ENCODE peak calls at places on chromosomes 4 and X, in ten cellular contexts. One of them, this sample, is unnamed.

GRCh38 chr4:13162886-13163285 is 321.3 kb downstream of the RAB28 start:
- DNase-seq in right lobe of liver: no peak
- DNase-seq in NB4: no peak
- DNase-seq in adrenal gland: no peak
- DNase-seq in ovary: no peak
- DNase-seq in IMR-90: no peak
- DNase-seq in H1: no peak
- DNase-seq in heart left ventricle: no peak
- DNase-seq in HCT116: no peak
- DNase-seq in body of pancreas: no peak
- DNase-seq in this sample: no peak

GRCh38 chr4:74311696-74312313 is 3.5 kb downstream of the EPGN start:
- DNase-seq in right lobe of liver: no peak
- DNase-seq in NB4: peak; percentile 65
- DNase-seq in adrenal gland: no peak
- DNase-seq in ovary: no peak
- DNase-seq in IMR-90: peak; percentile 62
- DNase-seq in H1: no peak
- DNase-seq in heart left ventricle: no peak
- DNase-seq in HCT116: peak; percentile 62
- DNase-seq in body of pancreas: peak; percentile 28
- DNase-seq in this sample: no peak

GRCh38 chr4:113683143-113683542 is 78.4 kb downstream of the CAMK2D start:
- DNase-seq in right lobe of liver: no peak
- DNase-seq in NB4: no peak
- DNase-seq in adrenal gland: no peak
- DNase-seq in ovary: no peak
- DNase-seq in IMR-90: no peak
- DNase-seq in H1: no peak
- DNase-seq in heart left ventricle: no peak
- DNase-seq in HCT116: no peak
- DNase-seq in body of pancreas: no peak
- DNase-seq in this sample: no peak

GRCh38 chrX:154409222-154409871 is at the start of gene DNASE1L1:
- DNase-seq in right lobe of liver: peak; percentile 72
- DNase-seq in NB4: peak; percentile 93
- DNase-seq in adrenal gland: peak; percentile 93
- DNase-seq in ovary: no peak
- DNase-seq in IMR-90: peak; percentile 87
- DNase-seq in H1: peak; percentile 81
- DNase-seq in heart left ventricle: peak; percentile 90
- DNase-seq in HCT116: no peak
- DNase-seq in body of pancreas: peak; percentile 50
- DNase-seq in this sample: peak; percentile 55

GRCh38 chrX:119895843-119896326 is at the start of gene AKAP14:
- DNase-seq in right lobe of liver: no peak
- DNase-seq in NB4: no peak
- DNase-seq in adrenal gland: no peak
- DNase-seq in ovary: no peak
- DNase-seq in IMR-90: peak; percentile 10
- DNase-seq in H1: no peak
- DNase-seq in heart left ventricle: no peak
- DNase-seq in HCT116: no peak
- DNase-seq in body of pancreas: no peak
- DNase-seq in this sample: no peak

GRCh38 chr4:23737571-23737970 is 152.3 kb downstream of the PPARGC1A start:
- DNase-seq in right lobe of liver: no peak
- DNase-seq in NB4: no peak
- DNase-seq in adrenal gland: no peak
- DNase-seq in ovary: no peak
- DNase-seq in IMR-90: no peak
- DNase-seq in H1: no peak
- DNase-seq in heart left ventricle: no peak
- DNase-seq in HCT116: no peak
- DNase-seq in body of pancreas: no peak
- DNase-seq in this sample: no peak

GRCh38 chr4:48944659-48945290 is 38.2 kb upstream of the OCIAD2 start:
- DNase-seq in right lobe of liver: no peak
- DNase-seq in NB4: peak; percentile 69
- DNase-seq in adrenal gland: no peak
- DNase-seq in ovary: no peak
- DNase-seq in IMR-90: no peak
- DNase-seq in H1: no peak
- DNase-seq in heart left ventricle: no peak
- DNase-seq in HCT116: no peak
- DNase-seq in body of pancreas: peak; percentile 15
- DNase-seq in this sample: no peak

GRCh38 chr4:56688094-56688647 is 7.1 kb upstream of the HOPX start:
- DNase-seq in right lobe of liver: no peak
- DNase-seq in NB4: no peak
- DNase-seq in adrenal gland: no peak
- DNase-seq in ovary: no peak
- DNase-seq in IMR-90: no peak
- DNase-seq in H1: no peak
- DNase-seq in heart left ventricle: no peak
- DNase-seq in HCT116: no peak
- DNase-seq in body of pancreas: no peak
- DNase-seq in this sample: no peak

GRCh38 chrX:134935286-134935685 is 55.5 kb upstream of the SMIM10 start:
- DNase-seq in right lobe of liver: no peak
- DNase-seq in NB4: no peak
- DNase-seq in adrenal gland: no peak
- DNase-seq in ovary: no peak
- DNase-seq in IMR-90: no peak
- DNase-seq in H1: no peak
- DNase-seq in heart left ventricle: no peak
- DNase-seq in HCT116: no peak
- DNase-seq in body of pancreas: no peak
- DNase-seq in this sample: no peak

GRCh38 chrX:2831471-2832228 is 2.9 kb downstream of the GYG2 start:
- DNase-seq in right lobe of liver: no peak
- DNase-seq in NB4: no peak
- DNase-seq in adrenal gland: no peak
- DNase-seq in ovary: no peak
- DNase-seq in IMR-90: no peak
- DNase-seq in H1: no peak
- DNase-seq in heart left ventricle: no peak
- DNase-seq in HCT116: no peak
- DNase-seq in body of pancreas: no peak
- DNase-seq in this sample: no peak

GRCh38 chr4:43918377-43918776 is 530.2 kb downstream of the KCTD8 start:
- DNase-seq in right lobe of liver: no peak
- DNase-seq in NB4: no peak
- DNase-seq in adrenal gland: no peak
- DNase-seq in ovary: no peak
- DNase-seq in IMR-90: no peak
- DNase-seq in H1: no peak
- DNase-seq in heart left ventricle: no peak
- DNase-seq in HCT116: no peak
- DNase-seq in body of pancreas: no peak
- DNase-seq in this sample: no peak

GRCh38 chrX:96889726-96890125 is 6.0 kb downstream of the RPA4 start:
- DNase-seq in right lobe of liver: no peak
- DNase-seq in NB4: no peak
- DNase-seq in adrenal gland: no peak
- DNase-seq in ovary: no peak
- DNase-seq in IMR-90: no peak
- DNase-seq in H1: no peak
- DNase-seq in heart left ventricle: no peak
- DNase-seq in HCT116: no peak
- DNase-seq in body of pancreas: no peak
- DNase-seq in this sample: no peak

GRCh38 chr4:108465886-108466491 is 154.4 kb upstream of the RPL34 start:
- DNase-seq in right lobe of liver: no peak
- DNase-seq in NB4: no peak
- DNase-seq in adrenal gland: no peak
- DNase-seq in ovary: no peak
- DNase-seq in IMR-90: no peak
- DNase-seq in H1: no peak
- DNase-seq in heart left ventricle: no peak
- DNase-seq in HCT116: no peak
- DNase-seq in body of pancreas: no peak
- DNase-seq in this sample: no peak

GRCh38 chr4:78166582-78166981 is 109.5 kb downstream of the FRAS1 start:
- DNase-seq in right lobe of liver: no peak
- DNase-seq in NB4: peak; percentile 11
- DNase-seq in adrenal gland: no peak
- DNase-seq in ovary: no peak
- DNase-seq in IMR-90: no peak
- DNase-seq in H1: no peak
- DNase-seq in heart left ventricle: no peak
- DNase-seq in HCT116: no peak
- DNase-seq in body of pancreas: no peak
- DNase-seq in this sample: no peak

GRCh38 chr4:157992038-157992706 is 180.7 kb downstream of the GASK1B start:
- DNase-seq in right lobe of liver: no peak
- DNase-seq in NB4: peak; percentile 62
- DNase-seq in adrenal gland: no peak
- DNase-seq in ovary: peak; percentile 36
- DNase-seq in IMR-90: peak; percentile 77
- DNase-seq in H1: no peak
- DNase-seq in heart left ventricle: no peak
- DNase-seq in HCT116: peak; percentile 73
- DNase-seq in body of pancreas: peak; percentile 38
- DNase-seq in this sample: no peak

GRCh38 chr4:20362148-20362547 is 110.4 kb downstream of the SLIT2 start:
- DNase-seq in right lobe of liver: no peak
- DNase-seq in NB4: no peak
- DNase-seq in adrenal gland: no peak
- DNase-seq in ovary: no peak
- DNase-seq in IMR-90: no peak
- DNase-seq in H1: no peak
- DNase-seq in heart left ventricle: no peak
- DNase-seq in HCT116: no peak
- DNase-seq in body of pancreas: no peak
- DNase-seq in this sample: no peak

GRCh38 chr4:80101086-80101767 is 28.2 kb upstream of the ANTXR2 start:
- DNase-seq in right lobe of liver: no peak
- DNase-seq in NB4: no peak
- DNase-seq in adrenal gland: no peak
- DNase-seq in ovary: no peak
- DNase-seq in IMR-90: no peak
- DNase-seq in H1: no peak
- DNase-seq in heart left ventricle: no peak
- DNase-seq in HCT116: no peak
- DNase-seq in body of pancreas: no peak
- DNase-seq in this sample: no peak

GRCh38 chr4:183300660-183301059 is 19.4 kb downstream of the CLDN22 start:
- DNase-seq in right lobe of liver: no peak
- DNase-seq in NB4: no peak
- DNase-seq in adrenal gland: no peak
- DNase-seq in ovary: no peak
- DNase-seq in IMR-90: no peak
- DNase-seq in H1: no peak
- DNase-seq in heart left ventricle: no peak
- DNase-seq in HCT116: no peak
- DNase-seq in body of pancreas: no peak
- DNase-seq in this sample: no peak
- TF ChIP-seq CTCF in right lobe of liver: no peak
- TF ChIP-seq CTCF in NB4: no peak
- TF ChIP-seq CTCF in adrenal gland: no peak
- TF ChIP-seq CTCF in ovary: no peak
- TF ChIP-seq CTCF in IMR-90: no peak
- TF ChIP-seq CTCF in H1: no peak
- TF ChIP-seq CTCF in heart left ventricle: no peak
- TF ChIP-seq CTCF in HCT116: no peak
- TF ChIP-seq CTCF in body of pancreas: no peak
- TF ChIP-seq CTCF in this sample: no peak

DNA sequence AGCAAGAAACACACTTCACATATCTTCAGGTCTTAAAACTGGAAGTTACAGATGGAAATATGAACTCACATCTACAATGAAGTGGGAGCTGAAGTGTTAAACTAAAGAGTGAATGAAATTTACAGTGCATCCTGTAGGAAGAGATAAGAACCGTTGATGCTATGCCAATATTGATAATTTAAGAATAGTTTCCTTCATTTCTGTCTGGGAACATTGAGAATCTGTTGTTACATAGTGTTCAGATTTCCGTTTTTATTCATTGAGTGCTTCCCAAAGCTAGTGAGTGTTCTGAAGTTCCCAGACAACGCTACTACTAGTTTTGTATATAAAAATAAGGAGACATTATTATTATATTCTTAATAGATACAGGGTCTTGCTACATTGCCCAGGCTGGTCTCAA is 52.3 kb downstream of the UBE2K start:
- DNase-seq in right lobe of liver: no peak
- DNase-seq in NB4: no peak
- DNase-seq in adrenal gland: no peak
- DNase-seq in ovary: no peak
- DNase-seq in IMR-90: no peak
- DNase-seq in H1: no peak
- DNase-seq in heart left ventricle: no peak
- DNase-seq in HCT116: no peak
- DNase-seq in body of pancreas: no peak
- DNase-seq in this sample: no peak
- TF ChIP-seq POLR2A in right lobe of liver: no peak
- TF ChIP-seq POLR2A in NB4: no peak
- TF ChIP-seq POLR2A in adrenal gland: no peak
- TF ChIP-seq POLR2A in ovary: no peak
- TF ChIP-seq POLR2A in IMR-90: no peak
- TF ChIP-seq POLR2A in H1: no peak
- TF ChIP-seq POLR2A in heart left ventricle: no peak
- TF ChIP-seq POLR2A in HCT116: no peak
- TF ChIP-seq POLR2A in body of pancreas: no peak
- TF ChIP-seq POLR2A in this sample: no peak

DNA sequence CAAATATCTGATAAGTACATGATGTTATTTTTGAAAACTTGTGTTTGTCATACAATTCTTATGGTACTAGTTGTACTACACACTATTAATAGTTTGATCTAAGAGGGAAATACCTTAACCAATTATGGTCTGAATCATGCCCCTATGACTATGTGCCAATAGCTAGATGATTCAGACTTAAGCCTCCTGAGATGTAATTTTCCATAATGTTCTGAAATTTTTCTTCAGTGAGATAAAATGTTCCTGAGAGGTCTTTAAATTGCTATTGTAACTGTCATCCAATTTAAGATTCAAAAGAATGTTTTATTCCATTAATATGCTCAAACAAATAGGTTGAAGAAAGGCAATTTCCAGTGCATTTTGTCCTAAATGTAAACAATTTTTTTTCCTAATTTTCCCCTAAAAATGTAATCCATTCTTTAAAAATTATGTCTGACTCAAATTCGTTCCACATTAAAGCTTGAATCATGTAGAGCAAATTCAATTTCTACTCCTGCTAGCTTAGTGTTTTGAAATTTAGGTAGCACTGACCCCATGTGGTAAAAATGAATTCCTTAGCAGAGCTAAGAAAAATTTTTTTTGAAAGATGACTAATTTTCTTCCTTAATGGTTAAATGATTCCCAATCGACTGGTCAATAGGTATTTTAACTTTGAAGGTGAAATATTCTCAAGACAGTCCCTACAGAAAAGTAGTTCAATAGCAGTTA is 49.1 kb downstream of the APOOL start:
- DNase-seq in right lobe of liver: no peak
- DNase-seq in NB4: peak; percentile 6
- DNase-seq in adrenal gland: no peak
- DNase-seq in ovary: no peak
- DNase-seq in IMR-90: peak; percentile 86
- DNase-seq in H1: no peak
- DNase-seq in heart left ventricle: no peak
- DNase-seq in HCT116: peak; percentile 15
- DNase-seq in body of pancreas: no peak
- DNase-seq in this sample: no peak
- TF ChIP-seq CTCF in right lobe of liver: peak; percentile 30
- TF ChIP-seq CTCF in NB4: no peak
- TF ChIP-seq CTCF in adrenal gland: peak; percentile 27
- TF ChIP-seq CTCF in ovary: no peak
- TF ChIP-seq CTCF in IMR-90: peak; percentile 53
- TF ChIP-seq CTCF in H1: no peak
- TF ChIP-seq CTCF in heart left ventricle: peak; percentile 34
- TF ChIP-seq CTCF in HCT116: no peak
- TF ChIP-seq CTCF in body of pancreas: no peak
- TF ChIP-seq CTCF in this sample: no peak

GRCh38 chr4:1746919-1747602 is 25.7 kb downstream of the TACC3 start:
- DNase-seq in right lobe of liver: no peak
- DNase-seq in NB4: no peak
- DNase-seq in adrenal gland: no peak
- DNase-seq in ovary: no peak
- DNase-seq in IMR-90: no peak
- DNase-seq in H1: no peak
- DNase-seq in heart left ventricle: no peak
- DNase-seq in HCT116: no peak
- DNase-seq in body of pancreas: peak; percentile 35
- DNase-seq in this sample: no peak
- TF ChIP-seq POLR2A in right lobe of liver: no peak
- TF ChIP-seq POLR2A in NB4: no peak
- TF ChIP-seq POLR2A in adrenal gland: no peak
- TF ChIP-seq POLR2A in ovary: no peak
- TF ChIP-seq POLR2A in IMR-90: no peak
- TF ChIP-seq POLR2A in H1: no peak
- TF ChIP-seq POLR2A in heart left ventricle: no peak
- TF ChIP-seq POLR2A in HCT116: no peak
- TF ChIP-seq POLR2A in body of pancreas: no peak
- TF ChIP-seq POLR2A in this sample: no peak